ENCODE peak calls at places on chromosomes 16 and 17, in six cellular contexts. N is heart left ventricle, A is esophagus squamous epithelium, G is A549, W is vagina, E is uterus. H is an unnamed sample.

GRCh38 chr16:66881014-66881417 is 701 bp downstream of the PDP2 start:
- DNase-seq in N (no peak), E (no peak), W (no peak), G (no peak), A (no peak), H (no peak)

GRCh38 chr16:24573141-24573540 is 33.8 kb downstream of the RBBP6 start:
- DNase-seq in N (no peak), G (no peak), E (no peak), A (no peak), W (no peak), H (no peak)

GRCh38 chr16:75074920-75075687 is 41.5 kb downstream of the LDHD start:
- DNase-seq in A (peak), N (no peak), E (no peak), W (no peak), G (no peak), H (no peak)

GRCh38 chr17:74870512-74870911 is 2.3 kb downstream of the FDXR start:
- DNase-seq in E (peak), N (no peak), W (no peak), G (no peak), A (no peak), H (peak)

GRCh38 chr16:89923640-89924297 is 627 bp downstream of the TUBB3 start:
- DNase-seq in N (no peak), G (no peak), A (no peak), E (no peak), W (no peak), H (no peak)

GRCh38 chr16:53822936-53823529 is 119.1 kb downstream of the FTO start:
- DNase-seq in W (no peak), N (no peak), G (no peak), A (no peak), E (no peak), H (no peak)

GRCh38 chr17:82817947-82818346 is 21.9 kb downstream of the ZNF750 start:
- DNase-seq in A (no peak), W (no peak), E (no peak), N (no peak), G (no peak), H (no peak)

GRCh38 chr16:70496513-70496912 is 26.8 kb downstream of the COG4 start:
- DNase-seq in N (no peak), G (no peak), A (no peak), E (no peak), W (no peak), H (no peak)

GRCh38 chr16:4918790-4919210 is 18.1 kb downstream of the PPL start:
- DNase-seq in N (no peak), G (no peak), A (no peak), E (no peak), W (no peak), H (peak)

GRCh38 chr16:84582958-84583516 is 34.8 kb downstream of the COTL1 start:
- DNase-seq in W (no peak), E (no peak), N (no peak), G (peak), A (no peak), H (peak)

GRCh38 chr16:79170565-79171242 is 429.8 kb downstream of the MAF start:
- DNase-seq in W (no peak), N (no peak), G (no peak), E (peak), A (no peak), H (no peak)

GRCh38 chr17:44736551-44737240 is 22.1 kb upstream of the ADAM11 start:
- DNase-seq in E (no peak), N (no peak), W (no peak), A (no peak), G (no peak), H (no peak)

GRCh38 chr17:78250891-78251772 is 19.7 kb downstream of the TMEM235 start:
- DNase-seq in N (peak), A (no peak), E (peak), W (no peak), G (peak), H (peak)

GRCh38 chr17:66717680-66718079 is 117.2 kb upstream of the CACNG5 start:
- DNase-seq in W (no peak), N (no peak), G (no peak), E (no peak), A (no peak), H (no peak)

GRCh38 chr17:80612997-80613731 is 68.5 kb downstream of the RPTOR start:
- DNase-seq in N (no peak), G (no peak), E (no peak), A (no peak), W (no peak), H (no peak)

GRCh38 chr17:38559025-38559879 is 46.5 kb downstream of the SRCIN1 start:
- DNase-seq in W (no peak), G (peak), A (peak), E (peak), N (peak), H (peak)

GRCh38 chr16:74726736-74727135 is 26.1 kb upstream of the MLKL start:
- DNase-seq in A (no peak), W (no peak), E (no peak), G (peak), N (no peak), H (no peak)

GRCh38 chr16:674968-675883 is at the start of gene RHBDL1:
- DNase-seq in N (no peak), G (peak), A (no peak), W (no peak), E (no peak), H (peak)

GRCh38 chr17:57154896-57155295 is 69.8 kb downstream of the AKAP1 start:
- DNase-seq in N (no peak), A (no peak), W (no peak), G (no peak), E (no peak), H (no peak)

GRCh38 chr17:14725729-14726128 is 424.8 kb downstream of the HS3ST3B1 start:
- DNase-seq in G (no peak), A (no peak), W (no peak), E (no peak), N (no peak), H (no peak)

GRCh38 chr16:87371261-87371866 is 12.2 kb downstream of the FBXO31 start:
- DNase-seq in A (no peak), E (no peak), G (no peak), N (no peak), W (no peak), H (no peak)

GRCh38 chr17:9343513-9343912 is 232.1 kb downstream of the STX8 start:
- DNase-seq in W (no peak), A (no peak), N (no peak), E (peak), G (no peak), H (no peak)

GRCh38 chr17:47239663-47240374 is 13.8 kb upstream of the ITGB3 start:
- DNase-seq in W (no peak), N (peak), E (peak), G (peak), A (no peak), H (peak)

GRCh38 chr17:39196820-39197331 is 593 bp downstream of the CACNB1 start:
- DNase-seq in E (peak), W (no peak), A (no peak), N (peak), G (peak), H (peak)

GRCh38 chr17:518047-518735 is 165.6 kb upstream of the RPH3AL start:
- DNase-seq in G (no peak), A (no peak), N (peak), W (no peak), E (no peak), H (no peak)

GRCh38 chr16:60485877-60486489 is 1550.3 kb downstream of the CDH8 start:
- DNase-seq in N (no peak), E (no peak), W (no peak), A (no peak), G (no peak), H (no peak)

GRCh38 chr16:82386771-82387170 is 216.7 kb upstream of the MPHOSPH6 start:
- DNase-seq in E (no peak), G (no peak), N (no peak), W (no peak), A (no peak), H (peak)

GRCh38 chr16:86968866-86969265 is 348.3 kb downstream of the C16orf95 start:
- DNase-seq in E (no peak), W (no peak), G (no peak), A (no peak), N (no peak), H (no peak)

GRCh38 chr17:63843387-63844292 is 1.2 kb upstream of the SMARCD2 start:
- DNase-seq in E (peak), G (peak), N (no peak), W (no peak), A (no peak), H (peak)

GRCh38 chr17:35849469-35850348 is 19.0 kb downstream of the HEATR9 start:
- DNase-seq in W (no peak), A (no peak), E (no peak), G (peak), N (peak), H (peak)

GRCh38 chr17:58120195-58120822 is 27.9 kb upstream of the OR4D1 start:
- DNase-seq in N (peak), G (peak), W (no peak), A (no peak), E (no peak), H (peak)

GRCh38 chr16:4275861-4276260 is 3.0 kb upstream of the TFAP4 start:
- DNase-seq in E (no peak), A (no peak), W (no peak), N (no peak), G (no peak), H (no peak)

GRCh38 chr16:82146957-82147356 is 23.1 kb downstream of the MPHOSPH6 start:
- DNase-seq in G (no peak), A (no peak), E (no peak), N (no peak), W (no peak), H (no peak)

GRCh38 chr16:71185366-71185765 is 45.2 kb downstream of the HYDIN start:
- DNase-seq in N (no peak), W (no peak), E (no peak), G (no peak), A (no peak), H (no peak)

GRCh38 chr16:4089811-4090293 is 26.4 kb downstream of the ADCY9 start:
- DNase-seq in G (no peak), N (no peak), A (no peak), E (no peak), W (no peak), H (no peak)

GRCh38 chr16:88530858-88531203 is 39.4 kb upstream of the ZC3H18 start:
- DNase-seq in G (no peak), W (no peak), E (no peak), A (no peak), N (no peak), H (no peak)
- H3K27ac ChIP-seq in G (no peak), W (no peak), E (no peak), A (no peak), N (no peak), H (no peak)

GRCh38 chr16:30698139-30698815 is 694 bp upstream of the SRCAP start:
- DNase-seq in A (peak), W (peak), G (peak), E (peak), N (peak), H (peak)
- TF ChIP-seq POLR2A in A (peak), W (no peak), G (peak), E (peak), N (peak), H (no peak)

GRCh38 chr16:80718480-80719220 is 85.7 kb downstream of the CDYL2 start:
- DNase-seq in G (no peak), A (no peak), W (no peak), N (no peak), E (no peak), H (peak)
- H3K27ac ChIP-seq in G (no peak), A (no peak), W (no peak), N (no peak), E (no peak), H (no peak)

GRCh38 chr16:1677942-1678499 is at the start of gene JPT2:
- DNase-seq in W (no peak), A (peak), N (peak), E (peak), G (peak), H (peak)
- TF ChIP-seq POLR2A in W (no peak), A (no peak), N (peak), E (peak), G (peak), H (peak)

GRCh38 chr16:51607202-51607756 is 456.2 kb upstream of the SALL1 start:
- DNase-seq in N (no peak), A (no peak), G (no peak), E (no peak), W (no peak), H (no peak)
- H3K27ac ChIP-seq in N (no peak), A (no peak), G (no peak), E (no peak), W (no peak), H (no peak)

GRCh38 chr17:50194441-50195195 is 6.8 kb downstream of the COL1A1 start:
- DNase-seq in N (no peak), A (no peak), E (no peak), W (no peak), G (no peak), H (no peak)

GRCh38 chr17:50191070-50192045 is 10.1 kb downstream of the COL1A1 start:
- DNase-seq in A (no peak), G (no peak), E (no peak), W (no peak), N (no peak), H (no peak)

GRCh38 chr17:50192116-50192872 is 9.1 kb downstream of the COL1A1 start:
- DNase-seq in W (no peak), N (no peak), E (no peak), G (no peak), A (no peak), H (no peak)

GRCh38 chr17:50190278-50191069 is 11.0 kb downstream of the COL1A1 start:
- DNase-seq in W (no peak), E (no peak), G (no peak), N (no peak), A (no peak), H (no peak)

DNA sequence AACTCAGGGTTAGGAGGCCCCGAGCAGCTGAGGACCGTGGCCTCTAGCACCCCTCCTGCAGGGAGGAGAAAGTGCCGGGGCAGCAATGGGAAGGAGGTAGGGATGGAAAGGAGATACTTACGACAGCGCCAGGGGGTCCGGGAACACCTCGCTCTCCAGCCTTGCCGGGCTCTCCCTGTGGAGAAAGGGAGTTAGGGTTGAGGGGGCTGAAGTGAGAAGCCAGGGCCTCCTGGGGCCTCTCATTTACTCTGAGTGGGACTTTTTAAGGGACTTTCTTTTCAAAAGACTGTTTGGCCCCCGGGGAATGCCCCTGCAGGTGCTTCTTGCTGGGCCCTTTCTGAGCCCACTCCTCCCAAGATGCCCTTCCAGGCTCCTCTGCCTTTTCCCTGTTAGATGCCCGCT is 8.6 kb downstream of the COL1A1 start:
- DNase-seq in W (no peak), A (no peak), G (no peak), E (no peak), N (no peak), H (no peak)
- TF ChIP-seq POLR2A in W (no peak), A (no peak), G (no peak), E (no peak), N (no peak), H (no peak)

DNA sequence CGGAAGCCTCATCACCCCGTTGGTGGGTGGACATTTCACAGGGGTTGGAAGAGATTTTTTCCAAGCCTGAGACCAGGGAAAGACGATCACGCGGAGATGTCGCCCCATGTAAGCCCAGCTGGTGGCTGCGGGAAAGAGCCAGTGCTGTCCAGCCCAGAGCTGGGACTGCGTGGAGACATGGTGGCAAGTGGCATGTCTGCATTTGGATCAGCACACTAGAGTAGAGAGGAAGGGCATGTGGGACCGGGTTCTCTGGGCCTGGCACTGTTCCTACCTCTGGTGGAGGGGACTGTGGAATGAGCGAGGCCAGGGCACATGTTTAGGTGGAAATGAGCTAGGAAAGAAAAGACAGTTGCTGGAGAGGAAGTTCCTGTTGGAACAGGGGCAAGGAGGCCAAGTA is 20.0 kb downstream of the SBK1 start:
- DNase-seq in W (no peak), G (no peak), A (no peak), N (no peak), E (no peak), H (no peak)
- H3K27ac ChIP-seq in W (no peak), G (no peak), A (no peak), N (no peak), E (no peak), H (no peak)

DNA sequence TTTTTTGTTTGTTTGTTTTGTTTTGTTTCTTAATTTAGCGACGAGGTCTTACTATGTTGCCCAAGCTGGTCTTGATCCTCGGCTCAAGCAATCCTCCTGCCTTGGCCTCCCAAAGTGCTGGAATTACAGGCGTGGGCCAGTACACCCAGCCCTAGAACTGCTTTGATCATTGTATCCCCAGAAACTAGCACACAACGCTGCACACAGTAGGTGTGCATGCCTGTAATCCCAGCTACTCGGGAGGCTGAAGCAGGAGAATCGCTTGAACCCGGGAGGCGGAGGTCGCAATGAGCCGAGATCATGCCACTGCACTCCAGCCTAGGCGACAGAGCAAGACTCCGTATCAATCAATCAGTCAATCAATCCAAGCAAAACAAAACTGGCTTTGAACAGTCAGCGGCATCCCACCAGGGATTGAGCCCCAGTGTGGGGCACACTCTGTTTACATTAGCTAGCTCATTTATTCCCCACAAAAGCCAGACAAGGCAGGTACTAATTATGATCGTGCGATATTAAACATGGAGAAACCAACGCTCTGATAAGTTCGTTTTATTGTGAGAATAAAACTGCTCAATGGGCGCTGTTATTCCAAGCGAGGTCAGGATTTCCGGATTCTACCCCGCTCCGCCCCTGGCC is 553 bp upstream of the VPS4A start:
- DNase-seq in G (no peak), A (no peak), E (no peak), N (no peak), W (no peak), H (peak)
- TF ChIP-seq POLR2A in G (no peak), A (no peak), E (no peak), N (no peak), W (no peak), H (no peak)

H was measured in thyroid gland.